ENCODE peak calls at places on chromosomes 5 and 9, in four cellular contexts. One of them, this sample, is unnamed.

GRCh38 chr5:37938861-37939260 is 99.0 kb upstream of the GDNF start:
- DNase-seq in heart right ventricle: no peak
- DNase-seq in Calu3: no peak
- DNase-seq in AG04449: no peak
- DNase-seq in this sample: no peak

GRCh38 chr9:38301376-38302106 is 91.0 kb upstream of the ALDH1B1 start:
- DNase-seq in Calu3: no peak
- DNase-seq in AG04449: no peak
- DNase-seq in heart right ventricle: no peak
- DNase-seq in this sample: no peak

GRCh38 chr5:119313876-119314605 is 41.8 kb upstream of the TNFAIP8 start:
- DNase-seq in AG04449: no peak
- DNase-seq in Calu3: no peak
- DNase-seq in heart right ventricle: no peak
- DNase-seq in this sample: no peak

GRCh38 chr5:109885205-109885604 is 195.5 kb downstream of the MAN2A1 start:
- DNase-seq in heart right ventricle: no peak
- DNase-seq in AG04449: no peak
- DNase-seq in Calu3: no peak
- DNase-seq in this sample: no peak

GRCh38 chr9:132250324-132251262 is 88.7 kb downstream of the NTNG2 start:
- DNase-seq in AG04449: no peak
- DNase-seq in heart right ventricle: no peak
- DNase-seq in Calu3: no peak
- DNase-seq in this sample: no peak

GRCh38 chr5:122403256-122403655 is 91.2 kb downstream of the SNCAIP start:
- DNase-seq in AG04449: no peak
- DNase-seq in heart right ventricle: no peak
- DNase-seq in Calu3: no peak
- DNase-seq in this sample: no peak

GRCh38 chr5:108521841-108522506 is 140.1 kb upstream of the FBXL17 start:
- DNase-seq in Calu3: peak
- DNase-seq in AG04449: peak
- DNase-seq in heart right ventricle: no peak
- DNase-seq in this sample: no peak

GRCh38 chr9:128034821-128035764 is 32.0 kb downstream of the NAIF1 start:
- DNase-seq in AG04449: no peak
- DNase-seq in Calu3: peak
- DNase-seq in heart right ventricle: peak
- DNase-seq in this sample: peak

GRCh38 chr5:1800470-1801060 is 642 bp upstream of the NDUFS6 start:
- DNase-seq in heart right ventricle: no peak
- DNase-seq in Calu3: no peak
- DNase-seq in AG04449: no peak
- DNase-seq in this sample: no peak

GRCh38 chr9:35980289-35981011 is 22.5 kb upstream of the OR2S2 start:
- DNase-seq in heart right ventricle: no peak
- DNase-seq in Calu3: no peak
- DNase-seq in AG04449: no peak
- DNase-seq in this sample: no peak

GRCh38 chr5:1783214-1783551 is 16.5 kb downstream of the MRPL36 start:
- DNase-seq in AG04449: no peak
- DNase-seq in heart right ventricle: no peak
- DNase-seq in Calu3: peak
- DNase-seq in this sample: no peak

GRCh38 chr5:60590172-60590571 is 109.8 kb downstream of the DEPDC1B start:
- DNase-seq in AG04449: no peak
- DNase-seq in Calu3: no peak
- DNase-seq in heart right ventricle: no peak
- DNase-seq in this sample: no peak

GRCh38 chr9:35717132-35717870 is 14.7 kb downstream of the TLN1 start:
- DNase-seq in Calu3: no peak
- DNase-seq in AG04449: no peak
- DNase-seq in heart right ventricle: no peak
- DNase-seq in this sample: no peak

GRCh38 chr5:178329331-178329730 is 96.7 kb upstream of the PHYKPL start:
- DNase-seq in Calu3: no peak
- DNase-seq in AG04449: no peak
- DNase-seq in heart right ventricle: no peak
- DNase-seq in this sample: no peak

GRCh38 chr5:163908253-163908652 is 402.8 kb downstream of the MAT2B start:
- DNase-seq in AG04449: no peak
- DNase-seq in heart right ventricle: no peak
- DNase-seq in Calu3: no peak
- DNase-seq in this sample: no peak

GRCh38 chr5:99460701-99461100 is 531.9 kb upstream of the CHD1 start:
- DNase-seq in heart right ventricle: no peak
- DNase-seq in Calu3: no peak
- DNase-seq in AG04449: no peak
- DNase-seq in this sample: no peak

GRCh38 chr9:127567119-127567897 is 44.8 kb upstream of the STXBP1 start:
- DNase-seq in heart right ventricle: peak
- DNase-seq in AG04449: no peak
- DNase-seq in Calu3: peak
- DNase-seq in this sample: no peak

GRCh38 chr5:177390363-177391300 is 6.4 kb downstream of the SLC34A1 start:
- DNase-seq in AG04449: no peak
- DNase-seq in Calu3: peak
- DNase-seq in heart right ventricle: peak
- DNase-seq in this sample: peak

GRCh38 chr9:95574176-95574575 is 57.4 kb upstream of the PTCH1 start:
- DNase-seq in heart right ventricle: no peak
- DNase-seq in Calu3: no peak
- DNase-seq in AG04449: no peak
- DNase-seq in this sample: no peak

GRCh38 chr9:70795841-70796240 is 325.6 kb downstream of the TRPM3 start:
- DNase-seq in heart right ventricle: no peak
- DNase-seq in AG04449: no peak
- DNase-seq in Calu3: no peak
- DNase-seq in this sample: no peak

GRCh38 chr5:53321073-53321472 is 159.4 kb upstream of the FST start:
- DNase-seq in heart right ventricle: no peak
- DNase-seq in AG04449: no peak
- DNase-seq in Calu3: no peak
- DNase-seq in this sample: no peak

GRCh38 chr5:68630354-68630753 is 414.8 kb downstream of the PIK3R1 start:
- DNase-seq in AG04449: no peak
- DNase-seq in heart right ventricle: no peak
- DNase-seq in Calu3: no peak
- DNase-seq in this sample: no peak

GRCh38 chr5:125349432-125349831 is 603.0 kb upstream of the ZNF608 start:
- DNase-seq in heart right ventricle: no peak
- DNase-seq in AG04449: no peak
- DNase-seq in Calu3: no peak
- DNase-seq in this sample: no peak

GRCh38 chr5:66932446-66932845 is 264.2 kb downstream of the CD180 start:
- DNase-seq in Calu3: no peak
- DNase-seq in AG04449: no peak
- DNase-seq in heart right ventricle: no peak
- DNase-seq in this sample: no peak

GRCh38 chr9:129866373-129867137 is 31.3 kb downstream of the USP20 start:
- DNase-seq in Calu3: no peak
- DNase-seq in AG04449: no peak
- DNase-seq in heart right ventricle: no peak
- DNase-seq in this sample: no peak

GRCh38 chr9:129783516-129784361 is 19.2 kb upstream of the TOR1B start:
- DNase-seq in heart right ventricle: peak
- DNase-seq in AG04449: no peak
- DNase-seq in Calu3: peak
- DNase-seq in this sample: peak

GRCh38 chr9:95480346-95480745 is 36.4 kb downstream of the PTCH1 start:
- DNase-seq in heart right ventricle: no peak
- DNase-seq in AG04449: no peak
- DNase-seq in Calu3: no peak
- DNase-seq in this sample: no peak

GRCh38 chr5:177378884-177379883 is 5.0 kb upstream of the SLC34A1 start:
- DNase-seq in Calu3: peak
- DNase-seq in heart right ventricle: no peak
- DNase-seq in AG04449: peak
- DNase-seq in this sample: no peak

GRCh38 chr9:33139421-33140228 is 27.5 kb downstream of the B4GALT1 start:
- DNase-seq in AG04449: no peak
- DNase-seq in heart right ventricle: peak
- DNase-seq in Calu3: no peak
- DNase-seq in this sample: no peak

GRCh38 chr5:147188200-147189108 is 46.4 kb upstream of the STK32A start:
- DNase-seq in heart right ventricle: no peak
- DNase-seq in AG04449: no peak
- DNase-seq in Calu3: peak
- DNase-seq in this sample: peak

GRCh38 chr9:132857031-132857430 is 21.1 kb downstream of the AK8 start:
- DNase-seq in heart right ventricle: peak
- DNase-seq in Calu3: no peak
- DNase-seq in AG04449: peak
- DNase-seq in this sample: no peak

GRCh38 chr5:763397-763796 is 21.1 kb downstream of the ZDHHC11B start:
- DNase-seq in AG04449: no peak
- DNase-seq in heart right ventricle: no peak
- DNase-seq in Calu3: no peak
- DNase-seq in this sample: no peak

GRCh38 chr9:14095272-14095671 is 218.7 kb downstream of the NFIB start:
- DNase-seq in heart right ventricle: no peak
- DNase-seq in AG04449: no peak
- DNase-seq in Calu3: no peak
- DNase-seq in this sample: no peak
- TF ChIP-seq CTCF in heart right ventricle: no peak
- TF ChIP-seq CTCF in AG04449: no peak
- TF ChIP-seq CTCF in Calu3: no peak
- TF ChIP-seq CTCF in this sample: no peak

GRCh38 chr5:151092750-151093149 is 11.9 kb upstream of the TNIP1 start:
- DNase-seq in AG04449: peak
- DNase-seq in heart right ventricle: no peak
- DNase-seq in Calu3: peak
- DNase-seq in this sample: no peak

GRCh38 chr5:151094861-151095260 is 14.0 kb upstream of the TNIP1 start:
- DNase-seq in AG04449: no peak
- DNase-seq in heart right ventricle: no peak
- DNase-seq in Calu3: no peak
- DNase-seq in this sample: no peak

GRCh38 chr5:151094054-151094858 is 13.4 kb upstream of the TNIP1 start:
- DNase-seq in Calu3: peak
- DNase-seq in heart right ventricle: no peak
- DNase-seq in AG04449: no peak
- DNase-seq in this sample: no peak

GRCh38 chr5:151095341-151096000 is 14.6 kb upstream of the TNIP1 start:
- DNase-seq in AG04449: no peak
- DNase-seq in Calu3: peak
- DNase-seq in heart right ventricle: peak
- DNase-seq in this sample: no peak

GRCh38 chr5:151093476-151093889 is 12.6 kb upstream of the TNIP1 start:
- DNase-seq in heart right ventricle: no peak
- DNase-seq in Calu3: peak
- DNase-seq in AG04449: peak
- DNase-seq in this sample: no peak
- TF ChIP-seq CTCF in heart right ventricle: no peak
- TF ChIP-seq CTCF in Calu3: no peak
- TF ChIP-seq CTCF in AG04449: no peak
- TF ChIP-seq CTCF in this sample: no peak

GRCh38 chr5:74185599-74185998 is 454.9 kb downstream of the ENC1 start:
- DNase-seq in AG04449: no peak
- DNase-seq in Calu3: no peak
- DNase-seq in heart right ventricle: no peak
- DNase-seq in this sample: no peak
- TF ChIP-seq CTCF in AG04449: no peak
- TF ChIP-seq CTCF in Calu3: no peak
- TF ChIP-seq CTCF in heart right ventricle: peak
- TF ChIP-seq CTCF in this sample: no peak

GRCh38 chr5:145660897-145661650 is 174.1 kb downstream of the PRELID2 start:
- DNase-seq in heart right ventricle: no peak
- DNase-seq in AG04449: peak
- DNase-seq in Calu3: no peak
- DNase-seq in this sample: no peak
- TF ChIP-seq CTCF in heart right ventricle: no peak
- TF ChIP-seq CTCF in AG04449: no peak
- TF ChIP-seq CTCF in Calu3: no peak
- TF ChIP-seq CTCF in this sample: no peak

GRCh38 chr9:92808726-92809451 is 44.3 kb upstream of the BICD2 start:
- DNase-seq in Calu3: peak
- DNase-seq in AG04449: no peak
- DNase-seq in heart right ventricle: peak
- DNase-seq in this sample: peak
- TF ChIP-seq CTCF in Calu3: no peak
- TF ChIP-seq CTCF in AG04449: peak
- TF ChIP-seq CTCF in heart right ventricle: peak
- TF ChIP-seq CTCF in this sample: no peak

GRCh38 chr5:102115736-102116135 is 180.3 kb downstream of the SLCO4C1 start:
- DNase-seq in heart right ventricle: no peak
- DNase-seq in AG04449: no peak
- DNase-seq in Calu3: no peak
- DNase-seq in this sample: no peak
- TF ChIP-seq CTCF in heart right ventricle: no peak
- TF ChIP-seq CTCF in AG04449: no peak
- TF ChIP-seq CTCF in Calu3: no peak
- TF ChIP-seq CTCF in this sample: no peak

DNA sequence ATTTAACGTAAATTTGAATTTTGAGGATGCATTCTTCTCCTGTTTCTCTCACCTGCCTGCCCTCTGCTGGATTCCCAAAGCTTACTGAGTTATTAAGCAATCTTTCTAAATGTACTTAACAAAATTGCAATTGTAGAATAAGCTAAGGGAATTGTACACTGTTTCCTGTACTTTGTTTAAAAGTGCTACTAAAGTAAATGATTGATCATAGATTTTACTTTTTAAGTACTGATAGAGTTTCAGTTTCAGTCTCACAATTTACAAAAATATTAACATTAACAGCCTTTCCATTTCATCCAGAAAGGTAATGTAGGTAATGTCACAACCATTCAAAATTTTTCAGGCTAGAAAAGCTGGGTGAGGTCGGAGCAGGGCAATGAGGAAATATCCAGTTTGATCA is 4.8 kb upstream of the RANBP17 start:
- DNase-seq in AG04449: no peak
- DNase-seq in heart right ventricle: no peak
- DNase-seq in Calu3: no peak
- DNase-seq in this sample: no peak
- TF ChIP-seq CTCF in AG04449: no peak
- TF ChIP-seq CTCF in heart right ventricle: no peak
- TF ChIP-seq CTCF in Calu3: no peak
- TF ChIP-seq CTCF in this sample: no peak

This sample was measured in mesothelial cell of epicardium.